ENCODE peak calls at places on chromosomes 3 and 15, in five cellular contexts. A is A673, K is right atrium auricular region, L is mammary epithelial cell, M is endodermal cell. R is an unnamed sample. For H3K4me1 and H3K36me3, the result is how much of the 10 kb centered on the place peaks cover.

GRCh38 chr3:184540777-184541681 is 20.6 kb upstream of the EPHB3 start:
- DNase-seq in M (peak), L (peak), K (peak), A (peak), R (peak)

GRCh38 chr15:34122771-34123183 is 20.9 kb downstream of the PGBD4 start:
- DNase-seq in L (peak), A (peak), M (no peak), K (no peak), R (peak)

GRCh38 chr15:70299931-70300858 is 202.5 kb upstream of the TLE3 start:
- DNase-seq in K (no peak), M (peak), L (no peak), A (no peak), R (no peak)

GRCh38 chr3:72353236-72354105 is 494.8 kb downstream of the SHQ1 start:
- DNase-seq in K (no peak), A (no peak), M (peak), L (peak), R (no peak)

GRCh38 chr3:165463546-165463945 is 267.4 kb upstream of the SLITRK3 start:
- DNase-seq in A (no peak), K (no peak), L (no peak), M (no peak), R (no peak)

GRCh38 chr15:83559310-83559966 is 94.5 kb upstream of the ADAMTSL3 start:
- DNase-seq in A (peak), K (no peak), M (peak), L (peak), R (peak)

GRCh38 chr15:70023769-70024491 is 73.8 kb downstream of the TLE3 start:
- DNase-seq in A (peak), K (peak), L (peak), M (peak), R (peak)

GRCh38 chr3:63442918-63443317 is 164.8 kb downstream of the SYNPR start:
- DNase-seq in K (no peak), L (no peak), A (no peak), M (no peak), R (no peak)

GRCh38 chr15:27903405-27903804 is 195.7 kb downstream of the OCA2 start:
- DNase-seq in K (no peak), A (no peak), M (no peak), L (no peak), R (no peak)

GRCh38 chr3:49469037-49469875 is 811 bp upstream of the DAG1 start:
- DNase-seq in A (peak), L (peak), K (peak), M (peak), R (peak)

GRCh38 chr3:49462222-49462621 is 7.8 kb upstream of the DAG1 start:
- DNase-seq in L (peak), M (peak), A (no peak), K (no peak), R (peak)

GRCh38 chr3:49469876-49470713 is at the start of gene DAG1:
- DNase-seq in L (peak), K (peak), A (peak), M (peak), R (peak)

GRCh38 chr3:49465269-49466034 is 4.6 kb upstream of the DAG1 start:
- DNase-seq in M (peak), K (no peak), A (no peak), L (peak), R (peak)

DNA sequence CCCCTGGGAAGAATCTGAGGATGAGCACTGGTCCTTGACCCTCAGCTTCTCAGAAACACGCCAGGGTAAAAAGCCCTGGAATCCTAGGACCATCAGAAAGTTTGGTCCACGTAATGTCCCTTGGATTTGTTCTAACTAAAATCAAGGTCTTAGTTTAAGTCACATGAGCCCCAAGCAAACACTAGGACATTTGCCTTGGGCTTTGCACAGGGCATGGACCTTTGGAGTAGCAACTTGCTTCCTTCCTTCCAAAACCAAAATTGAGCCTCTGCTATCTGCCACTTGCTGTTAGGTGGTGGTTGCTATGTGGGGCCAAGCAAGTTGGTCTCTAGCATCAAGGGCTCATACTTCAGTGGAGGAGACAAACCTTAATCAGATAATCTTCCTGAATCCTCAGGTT is 4.0 kb upstream of the DAG1 start:
- DNase-seq in A (no peak), K (no peak), M (no peak), L (no peak), R (no peak)
- H3K27ac ChIP-seq in A (no peak), K (peak), M (peak), L (no peak), R (peak)

DNA sequence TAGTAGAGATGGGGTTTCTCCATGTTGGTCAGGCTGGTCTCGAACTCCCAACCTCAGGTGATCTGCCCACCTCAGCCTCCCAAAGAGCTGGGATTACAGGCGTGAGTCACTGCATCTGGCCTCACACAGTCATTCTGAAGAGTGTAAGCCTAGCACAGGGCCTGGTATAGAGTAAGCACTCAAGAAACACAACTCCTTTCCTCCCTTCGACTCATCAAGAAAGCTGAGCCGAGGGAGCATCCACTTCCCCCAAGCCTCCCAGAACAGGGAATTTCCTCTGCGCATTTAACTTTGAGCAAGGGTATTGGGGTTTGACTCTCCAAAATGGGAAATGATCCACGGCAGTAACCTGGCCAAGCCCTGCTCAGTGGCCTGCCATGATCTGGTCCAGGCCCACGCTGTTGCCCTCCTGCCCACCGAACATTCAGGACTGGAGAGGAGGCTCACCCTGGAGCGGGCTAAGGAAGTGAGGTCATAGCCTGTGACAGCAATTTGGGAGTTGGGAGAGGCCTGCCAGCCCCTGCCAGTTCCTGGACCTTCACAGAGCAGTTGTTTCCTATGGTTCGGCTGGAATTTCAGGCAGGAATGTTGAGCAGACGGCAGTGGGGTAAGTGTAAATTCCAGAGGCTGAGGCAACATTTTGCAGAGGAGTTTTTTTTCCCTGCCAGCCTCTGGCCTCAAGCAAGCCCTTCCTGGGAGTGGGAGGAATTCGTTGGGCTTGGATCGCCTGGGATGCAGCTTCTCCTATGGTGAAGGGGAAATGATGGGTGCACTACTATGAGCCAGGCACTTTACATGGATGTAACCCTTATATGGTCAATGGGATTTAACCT is 21.2 kb upstream of the SMAD3 start:
- DNase-seq in L (peak), K (no peak), M (peak), A (no peak), R (peak)
- H3K4me1 ChIP-seq in L (under half), K (under half), M (under half), A (under half), R (under half)

GRCh38 chr15:48471073-48471472 is 139.8 kb downstream of the DUT start:
- DNase-seq in L (no peak), K (no peak), A (no peak), M (no peak), R (no peak)
- H3K36me3 ChIP-seq in L (under half), K (under half), A (under half), M (under half), R (under half)

GRCh38 chr3:99400352-99400751 is 238.0 kb upstream of the COL8A1 start:
- DNase-seq in L (peak), K (no peak), A (no peak), M (no peak), R (no peak)

GRCh38 chr3:99396651-99397050 is 241.7 kb upstream of the COL8A1 start:
- DNase-seq in L (no peak), A (no peak), M (no peak), K (no peak), R (no peak)

DNA sequence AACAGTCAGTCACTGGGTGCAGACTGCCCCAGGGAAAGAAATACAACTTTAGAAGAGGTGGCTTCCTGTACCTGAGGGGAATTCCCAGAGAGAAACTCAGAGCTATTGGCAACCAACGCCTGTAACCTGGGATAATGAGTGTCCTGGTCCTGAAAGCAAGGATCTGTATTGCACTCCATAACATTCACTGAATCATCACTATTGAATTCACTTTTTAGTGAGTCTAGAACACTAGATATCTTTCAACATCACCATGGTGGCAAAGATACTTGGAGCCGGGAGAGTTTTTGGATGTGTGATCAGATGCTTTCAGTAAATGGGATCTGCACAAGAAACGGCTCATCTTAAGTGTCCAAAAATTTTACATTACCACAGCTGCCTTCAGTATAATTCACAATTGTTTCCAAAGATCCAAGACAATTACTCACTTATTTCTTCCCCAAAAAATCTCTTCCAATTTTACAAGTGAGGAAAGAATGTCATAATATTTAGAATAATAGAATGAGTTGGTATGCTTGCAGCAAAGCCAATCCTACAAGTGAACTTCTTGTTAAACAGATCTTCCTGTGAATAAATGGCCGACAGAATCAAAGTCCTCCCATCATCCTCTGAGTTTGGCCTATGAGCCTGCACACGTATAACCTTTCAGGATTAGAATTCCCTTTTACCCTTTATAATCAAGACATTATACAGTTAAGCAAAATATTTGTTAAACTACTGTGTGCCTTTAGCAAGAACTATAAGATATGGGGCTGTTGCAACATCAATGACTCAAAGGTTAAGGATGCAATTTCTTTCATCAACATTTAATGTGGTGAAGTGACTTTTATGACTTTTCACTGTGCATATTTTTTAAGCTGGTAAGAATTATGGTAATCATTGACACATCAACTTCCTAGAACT is 243.3 kb upstream of the COL8A1 start:
- DNase-seq in A (peak), L (peak), M (no peak), K (no peak), R (no peak)
- H3K27ac ChIP-seq in A (no peak), L (peak), M (no peak), K (no peak), R (no peak)

DNA sequence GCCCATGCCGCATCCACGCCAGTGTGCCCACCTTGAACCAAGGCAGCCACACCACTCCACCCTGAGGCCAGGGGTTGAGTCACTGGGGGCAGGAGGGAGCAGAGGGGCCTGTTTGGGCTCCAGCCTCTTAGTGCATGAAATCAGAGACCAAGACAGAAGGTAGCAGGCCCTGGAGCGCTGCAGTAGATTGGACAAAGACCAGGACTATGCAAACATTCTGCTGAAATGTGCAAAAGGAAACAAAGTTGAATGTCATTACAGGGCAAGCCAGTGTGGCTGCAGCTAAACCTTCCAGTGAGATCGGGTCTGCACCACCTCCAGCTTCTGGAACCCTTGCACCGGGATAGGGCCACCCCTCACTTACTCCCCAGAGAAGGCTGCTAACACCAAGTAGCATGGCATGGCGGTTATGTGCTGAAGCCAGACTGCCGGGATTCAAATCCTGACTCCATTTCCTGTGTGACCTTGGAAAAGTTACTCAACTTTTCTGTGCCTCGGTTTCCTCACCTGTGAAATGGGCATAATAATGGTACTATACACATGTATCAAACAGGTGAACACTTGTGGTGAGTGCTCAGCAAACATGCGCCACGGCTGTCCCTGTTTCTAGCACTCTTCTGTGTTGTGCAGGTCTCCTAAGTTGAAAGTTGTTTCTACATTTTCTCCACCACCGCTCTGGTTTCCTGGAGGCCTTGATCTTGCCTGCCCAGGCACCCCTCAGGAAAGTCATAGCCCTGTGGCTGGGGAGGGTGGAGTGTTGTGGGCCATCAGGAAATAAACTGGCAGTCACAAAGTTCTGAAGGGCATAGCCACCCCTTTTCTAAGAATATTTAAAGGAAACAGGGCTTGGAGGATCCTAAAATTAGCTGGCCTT is 25.0 kb upstream of the GP9 start:
- DNase-seq in L (no peak), M (peak), K (no peak), A (no peak), R (no peak)
- H3K4me1 ChIP-seq in L (under half), M (under half), K (under half), A (under half), R (under half)